ENCODE peak calls at places on chromosomes 2 and 18, in nine cellular contexts. One of them, this sample, is unnamed.

GRCh38 chr2:222577341-222577740 is 78.6 kb downstream of the FARSB start:
- DNase-seq in IMR-90: no peak
- DNase-seq in PC-3: no peak
- DNase-seq in heart right ventricle: no peak
- DNase-seq in sigmoid colon: no peak
- DNase-seq in Peyer's patch: no peak
- DNase-seq in GM23248: no peak
- DNase-seq in colonic mucosa: no peak
- DNase-seq in A549: no peak
- DNase-seq in this sample: no peak

GRCh38 chr2:67260348-67261277 is 136.5 kb upstream of the ETAA1 start:
- DNase-seq in IMR-90: peak
- DNase-seq in PC-3: peak
- DNase-seq in heart right ventricle: peak
- DNase-seq in sigmoid colon: peak
- DNase-seq in Peyer's patch: no peak
- DNase-seq in GM23248: peak
- DNase-seq in colonic mucosa: peak
- DNase-seq in A549: peak
- DNase-seq in this sample: peak

GRCh38 chr2:181738074-181738473 is 57.8 kb upstream of the NEUROD1 start:
- DNase-seq in IMR-90: peak
- DNase-seq in PC-3: peak
- DNase-seq in heart right ventricle: no peak
- DNase-seq in sigmoid colon: no peak
- DNase-seq in Peyer's patch: no peak
- DNase-seq in GM23248: peak
- DNase-seq in colonic mucosa: no peak
- DNase-seq in A549: peak
- DNase-seq in this sample: peak

GRCh38 chr2:239155806-239156480 is 244.9 kb downstream of the HDAC4 start:
- DNase-seq in IMR-90: no peak
- DNase-seq in PC-3: no peak
- DNase-seq in heart right ventricle: no peak
- DNase-seq in sigmoid colon: peak
- DNase-seq in Peyer's patch: peak
- DNase-seq in GM23248: no peak
- DNase-seq in colonic mucosa: no peak
- DNase-seq in A549: no peak
- DNase-seq in this sample: no peak

GRCh38 chr2:109272461-109272860 is 143.5 kb downstream of the SH3RF3 start:
- DNase-seq in IMR-90: no peak
- DNase-seq in PC-3: no peak
- DNase-seq in heart right ventricle: no peak
- DNase-seq in sigmoid colon: no peak
- DNase-seq in Peyer's patch: no peak
- DNase-seq in GM23248: no peak
- DNase-seq in colonic mucosa: no peak
- DNase-seq in A549: no peak
- DNase-seq in this sample: no peak

GRCh38 chr18:56402872-56403516 is 235.4 kb downstream of the TXNL1 start:
- DNase-seq in IMR-90: peak
- DNase-seq in PC-3: peak
- DNase-seq in heart right ventricle: no peak
- DNase-seq in sigmoid colon: no peak
- DNase-seq in Peyer's patch: no peak
- DNase-seq in GM23248: peak
- DNase-seq in colonic mucosa: no peak
- DNase-seq in A549: peak
- DNase-seq in this sample: peak

GRCh38 chr2:207481924-207482323 is 47.8 kb upstream of the CREB1 start:
- DNase-seq in IMR-90: no peak
- DNase-seq in PC-3: no peak
- DNase-seq in heart right ventricle: peak
- DNase-seq in sigmoid colon: no peak
- DNase-seq in Peyer's patch: no peak
- DNase-seq in GM23248: no peak
- DNase-seq in colonic mucosa: no peak
- DNase-seq in A549: no peak
- DNase-seq in this sample: no peak

GRCh38 chr2:48529676-48530032 is 300 bp upstream of the STON1 start:
- DNase-seq in IMR-90: no peak
- DNase-seq in PC-3: no peak
- DNase-seq in heart right ventricle: no peak
- DNase-seq in sigmoid colon: peak
- DNase-seq in Peyer's patch: no peak
- DNase-seq in GM23248: no peak
- DNase-seq in colonic mucosa: no peak
- DNase-seq in A549: no peak
- DNase-seq in this sample: no peak

GRCh38 chr2:31137211-31138036 is 816 bp downstream of the GALNT14 start:
- DNase-seq in IMR-90: no peak
- DNase-seq in PC-3: peak
- DNase-seq in heart right ventricle: no peak
- DNase-seq in sigmoid colon: no peak
- DNase-seq in Peyer's patch: peak
- DNase-seq in GM23248: peak
- DNase-seq in colonic mucosa: no peak
- DNase-seq in A549: peak
- DNase-seq in this sample: no peak

GRCh38 chr18:58893388-58894099 is 28.9 kb downstream of the ZNF532 start:
- DNase-seq in IMR-90: peak
- DNase-seq in PC-3: peak
- DNase-seq in heart right ventricle: no peak
- DNase-seq in sigmoid colon: no peak
- DNase-seq in Peyer's patch: no peak
- DNase-seq in GM23248: peak
- DNase-seq in colonic mucosa: no peak
- DNase-seq in A549: no peak
- DNase-seq in this sample: no peak

GRCh38 chr2:113105047-113105446 is 22.4 kb upstream of the IL1RN start:
- DNase-seq in IMR-90: peak
- DNase-seq in PC-3: no peak
- DNase-seq in heart right ventricle: no peak
- DNase-seq in sigmoid colon: no peak
- DNase-seq in Peyer's patch: no peak
- DNase-seq in GM23248: peak
- DNase-seq in colonic mucosa: no peak
- DNase-seq in A549: peak
- DNase-seq in this sample: peak

GRCh38 chr2:212894026-212894425 is 257.4 kb downstream of the IKZF2 start:
- DNase-seq in IMR-90: no peak
- DNase-seq in PC-3: no peak
- DNase-seq in heart right ventricle: no peak
- DNase-seq in sigmoid colon: no peak
- DNase-seq in Peyer's patch: no peak
- DNase-seq in GM23248: no peak
- DNase-seq in colonic mucosa: no peak
- DNase-seq in A549: no peak
- DNase-seq in this sample: no peak

GRCh38 chr2:212892193-212892592 is 259.2 kb downstream of the IKZF2 start:
- DNase-seq in IMR-90: peak
- DNase-seq in PC-3: peak
- DNase-seq in heart right ventricle: no peak
- DNase-seq in sigmoid colon: no peak
- DNase-seq in Peyer's patch: no peak
- DNase-seq in GM23248: peak
- DNase-seq in colonic mucosa: no peak
- DNase-seq in A549: peak
- DNase-seq in this sample: peak

GRCh38 chr2:212891580-212891979 is 259.8 kb downstream of the IKZF2 start:
- DNase-seq in IMR-90: no peak
- DNase-seq in PC-3: no peak
- DNase-seq in heart right ventricle: no peak
- DNase-seq in sigmoid colon: no peak
- DNase-seq in Peyer's patch: no peak
- DNase-seq in GM23248: no peak
- DNase-seq in colonic mucosa: no peak
- DNase-seq in A549: no peak
- DNase-seq in this sample: no peak

GRCh38 chr2:212897296-212897695 is 254.1 kb downstream of the IKZF2 start:
- DNase-seq in IMR-90: peak
- DNase-seq in PC-3: no peak
- DNase-seq in heart right ventricle: no peak
- DNase-seq in sigmoid colon: no peak
- DNase-seq in Peyer's patch: no peak
- DNase-seq in GM23248: peak
- DNase-seq in colonic mucosa: no peak
- DNase-seq in A549: no peak
- DNase-seq in this sample: no peak

GRCh38 chr2:212893216-212893615 is 258.2 kb downstream of the IKZF2 start:
- DNase-seq in IMR-90: no peak
- DNase-seq in PC-3: no peak
- DNase-seq in heart right ventricle: no peak
- DNase-seq in sigmoid colon: no peak
- DNase-seq in Peyer's patch: no peak
- DNase-seq in GM23248: no peak
- DNase-seq in colonic mucosa: no peak
- DNase-seq in A549: no peak
- DNase-seq in this sample: no peak
- H3K4me3 ChIP-seq in IMR-90: no peak
- H3K4me3 ChIP-seq in PC-3: no peak
- H3K4me3 ChIP-seq in heart right ventricle: no peak
- H3K4me3 ChIP-seq in sigmoid colon: no peak
- H3K4me3 ChIP-seq in Peyer's patch: no peak
- H3K4me3 ChIP-seq in GM23248: no peak
- H3K4me3 ChIP-seq in colonic mucosa: no peak
- H3K4me3 ChIP-seq in A549: no peak
- H3K4me3 ChIP-seq in this sample: no peak

GRCh38 chr2:159432610-159433009 is 146.1 kb upstream of the WDSUB1 start:
- DNase-seq in IMR-90: no peak
- DNase-seq in PC-3: no peak
- DNase-seq in heart right ventricle: no peak
- DNase-seq in sigmoid colon: no peak
- DNase-seq in Peyer's patch: no peak
- DNase-seq in GM23248: no peak
- DNase-seq in colonic mucosa: no peak
- DNase-seq in A549: no peak
- DNase-seq in this sample: no peak
- H3K27ac ChIP-seq in IMR-90: no peak
- H3K27ac ChIP-seq in PC-3: no peak
- H3K27ac ChIP-seq in heart right ventricle: no peak
- H3K27ac ChIP-seq in sigmoid colon: no peak
- H3K27ac ChIP-seq in Peyer's patch: no peak
- H3K27ac ChIP-seq in GM23248: no peak
- H3K27ac ChIP-seq in colonic mucosa: no peak
- H3K27ac ChIP-seq in A549: no peak
- H3K27ac ChIP-seq in this sample: no peak

DNA sequence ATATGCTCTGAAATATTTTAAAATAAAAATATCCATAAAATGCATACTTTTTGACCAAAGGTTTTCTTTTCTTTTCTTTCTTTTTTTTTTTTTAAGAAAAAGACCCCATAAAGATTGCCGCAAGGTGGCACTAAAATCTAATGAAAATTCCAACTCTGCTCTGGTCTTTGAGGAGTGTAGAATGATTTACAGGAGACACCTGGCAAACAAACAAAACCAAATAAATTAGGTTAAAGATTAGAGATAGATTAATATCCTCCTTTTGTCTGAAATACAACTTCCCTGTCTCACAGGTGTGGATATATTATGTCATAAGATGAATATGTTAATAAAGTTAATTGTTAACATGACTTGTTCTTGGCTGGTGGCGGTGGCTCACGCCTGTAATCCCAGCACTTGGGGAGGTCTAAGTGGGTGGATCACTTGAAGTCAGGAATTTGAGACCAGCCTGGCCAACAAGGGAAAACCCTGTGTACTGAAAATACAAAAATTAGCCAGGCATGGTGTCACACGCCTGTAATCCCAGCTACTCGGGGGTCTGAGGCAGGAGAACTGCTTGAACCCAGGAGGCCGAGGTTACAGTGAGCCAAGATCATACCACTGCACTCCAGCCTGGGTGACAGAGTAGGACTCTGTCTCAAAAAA is 3.5 kb upstream of the RHOB start:
- DNase-seq in IMR-90: peak
- DNase-seq in PC-3: peak
- DNase-seq in heart right ventricle: peak
- DNase-seq in sigmoid colon: peak
- DNase-seq in Peyer's patch: no peak
- DNase-seq in GM23248: peak
- DNase-seq in colonic mucosa: peak
- DNase-seq in A549: peak
- DNase-seq in this sample: no peak
- H3K4me3 ChIP-seq in IMR-90: no peak
- H3K4me3 ChIP-seq in PC-3: no peak
- H3K4me3 ChIP-seq in heart right ventricle: no peak
- H3K4me3 ChIP-seq in sigmoid colon: no peak
- H3K4me3 ChIP-seq in Peyer's patch: no peak
- H3K4me3 ChIP-seq in GM23248: no peak
- H3K4me3 ChIP-seq in colonic mucosa: no peak
- H3K4me3 ChIP-seq in A549: peak
- H3K4me3 ChIP-seq in this sample: no peak

DNA sequence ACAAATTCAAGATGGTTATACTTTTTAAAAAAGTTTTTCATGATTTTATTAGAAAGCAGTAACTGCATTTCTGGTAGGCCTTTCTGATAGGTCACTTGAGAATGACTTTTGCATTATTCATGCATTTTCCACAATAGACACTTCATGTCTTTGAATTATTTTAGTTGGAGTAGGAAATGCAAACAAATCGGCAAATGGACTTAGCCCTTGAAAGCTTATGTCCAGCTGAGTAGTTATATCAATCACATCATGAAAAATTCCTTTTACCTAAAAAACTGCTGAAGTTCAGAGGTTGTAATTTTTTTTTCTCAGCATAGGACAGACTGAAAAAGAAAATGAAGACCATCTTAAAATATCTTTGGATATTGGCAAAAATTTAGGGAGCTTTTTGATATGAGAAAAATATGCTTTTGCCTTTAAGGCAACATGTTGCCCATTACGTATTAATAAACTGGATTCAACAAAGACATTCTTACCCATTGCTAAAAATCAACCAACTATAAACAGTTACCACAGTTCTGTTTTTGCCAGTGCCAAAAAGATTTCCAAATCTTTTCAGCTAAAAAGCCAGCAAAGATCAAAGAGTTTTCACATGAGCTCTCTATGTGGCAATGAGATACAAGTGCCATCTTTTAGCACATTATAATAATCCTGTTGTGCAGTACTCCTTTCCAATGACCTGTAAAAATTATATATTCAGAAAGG is 45.5 kb upstream of the FRZB start:
- DNase-seq in IMR-90: peak
- DNase-seq in PC-3: no peak
- DNase-seq in heart right ventricle: no peak
- DNase-seq in sigmoid colon: no peak
- DNase-seq in Peyer's patch: no peak
- DNase-seq in GM23248: no peak
- DNase-seq in colonic mucosa: no peak
- DNase-seq in A549: no peak
- DNase-seq in this sample: no peak
- H3K27ac ChIP-seq in IMR-90: no peak
- H3K27ac ChIP-seq in PC-3: no peak
- H3K27ac ChIP-seq in heart right ventricle: no peak
- H3K27ac ChIP-seq in sigmoid colon: no peak
- H3K27ac ChIP-seq in Peyer's patch: no peak
- H3K27ac ChIP-seq in GM23248: no peak
- H3K27ac ChIP-seq in colonic mucosa: no peak
- H3K27ac ChIP-seq in A549: no peak
- H3K27ac ChIP-seq in this sample: no peak